ENCODE peak calls at places on chromosomes 4 and X, in four cellular contexts. One of them, this sample, is unnamed.

GRCh38 chr4:118910221-118910620 is 21.6 kb downstream of the SYNPO2 start:
- DNase-seq in stimulated activated CD4-positive, alpha-beta T cell treated with anti-CD3 and anti-CD28 coated beads, Interleukin-4, amount 100 ng/mL, for 4 hours: no peak
- DNase-seq in neuronal stem cell: no peak
- DNase-seq in fibroblast of lung: no peak
- DNase-seq in this sample: no peak

GRCh38 chr4:106691749-106692148 is 323.2 kb upstream of the GIMD1 start:
- DNase-seq in stimulated activated CD4-positive, alpha-beta T cell treated with anti-CD3 and anti-CD28 coated beads, Interleukin-4, amount 100 ng/mL, for 4 hours: no peak
- DNase-seq in neuronal stem cell: no peak
- DNase-seq in fibroblast of lung: no peak
- DNase-seq in this sample: no peak

GRCh38 chrX:46713672-46714487 is 45.0 kb downstream of the SLC9A7 start:
- DNase-seq in stimulated activated CD4-positive, alpha-beta T cell treated with anti-CD3 and anti-CD28 coated beads, Interleukin-4, amount 100 ng/mL, for 4 hours: no peak
- DNase-seq in neuronal stem cell: no peak
- DNase-seq in fibroblast of lung: peak
- DNase-seq in this sample: no peak

GRCh38 chr4:91935217-91935616 is 368.5 kb upstream of the GRID2 start:
- DNase-seq in stimulated activated CD4-positive, alpha-beta T cell treated with anti-CD3 and anti-CD28 coated beads, Interleukin-4, amount 100 ng/mL, for 4 hours: no peak
- DNase-seq in neuronal stem cell: no peak
- DNase-seq in fibroblast of lung: no peak
- DNase-seq in this sample: no peak

GRCh38 chr4:4752576-4753401 is 106.7 kb upstream of the MSX1 start:
- DNase-seq in stimulated activated CD4-positive, alpha-beta T cell treated with anti-CD3 and anti-CD28 coated beads, Interleukin-4, amount 100 ng/mL, for 4 hours: no peak
- DNase-seq in neuronal stem cell: no peak
- DNase-seq in fibroblast of lung: no peak
- DNase-seq in this sample: no peak

GRCh38 chr4:178752954-178753525 is 1310.8 kb upstream of the AGA start:
- DNase-seq in stimulated activated CD4-positive, alpha-beta T cell treated with anti-CD3 and anti-CD28 coated beads, Interleukin-4, amount 100 ng/mL, for 4 hours: no peak
- DNase-seq in neuronal stem cell: peak
- DNase-seq in fibroblast of lung: peak
- DNase-seq in this sample: no peak

GRCh38 chr4:83074086-83074704 is 39.2 kb downstream of the COPS4 start:
- DNase-seq in stimulated activated CD4-positive, alpha-beta T cell treated with anti-CD3 and anti-CD28 coated beads, Interleukin-4, amount 100 ng/mL, for 4 hours: peak
- DNase-seq in neuronal stem cell: peak
- DNase-seq in fibroblast of lung: peak
- DNase-seq in this sample: no peak

GRCh38 chr4:2570551-2571222 is 34.2 kb downstream of the FAM193A start:
- DNase-seq in stimulated activated CD4-positive, alpha-beta T cell treated with anti-CD3 and anti-CD28 coated beads, Interleukin-4, amount 100 ng/mL, for 4 hours: peak
- DNase-seq in neuronal stem cell: no peak
- DNase-seq in fibroblast of lung: no peak
- DNase-seq in this sample: peak

GRCh38 chrX:150227321-150227860 is 135.7 kb upstream of the MAMLD1 start:
- DNase-seq in stimulated activated CD4-positive, alpha-beta T cell treated with anti-CD3 and anti-CD28 coated beads, Interleukin-4, amount 100 ng/mL, for 4 hours: no peak
- DNase-seq in neuronal stem cell: no peak
- DNase-seq in fibroblast of lung: no peak
- DNase-seq in this sample: no peak

GRCh38 chr4:91035276-91035675 is 908.1 kb downstream of the CCSER1 start:
- DNase-seq in stimulated activated CD4-positive, alpha-beta T cell treated with anti-CD3 and anti-CD28 coated beads, Interleukin-4, amount 100 ng/mL, for 4 hours: no peak
- DNase-seq in neuronal stem cell: no peak
- DNase-seq in fibroblast of lung: peak
- DNase-seq in this sample: no peak

GRCh38 chr4:97627785-97628184 is 515.5 kb downstream of the STPG2 start:
- DNase-seq in stimulated activated CD4-positive, alpha-beta T cell treated with anti-CD3 and anti-CD28 coated beads, Interleukin-4, amount 100 ng/mL, for 4 hours: no peak
- DNase-seq in neuronal stem cell: peak
- DNase-seq in fibroblast of lung: no peak
- DNase-seq in this sample: no peak

This sample was measured in kidney.